ENCODE peak calls at places on chromosomes 7 and 10, in six cellular contexts. Z, H, V, B, L and D are unnamed samples.

GRCh38 chr7:150871601-150872000 is 19.3 kb downstream of the AOC1 start:
- DNase-seq in Z (no peak), H (no peak), V (no peak), B (no peak), L (no peak), D (no peak)

GRCh38 chr7:18666107-18666728 is 170.7 kb downstream of the HDAC9 start:
- DNase-seq in Z (peak), H (peak), V (peak), B (peak), L (peak), D (peak)

GRCh38 chr10:22505923-22506685 is 160.8 kb downstream of the SPAG6 start:
- DNase-seq in Z (no peak), H (no peak), V (no peak), B (no peak), L (no peak), D (no peak)

GRCh38 chr7:95811846-95812445 is 39.6 kb downstream of the DYNC1I1 start:
- DNase-seq in Z (no peak), H (no peak), V (no peak), B (no peak), L (no peak), D (no peak)

GRCh38 chr7:43758029-43758860 is at the start of gene BLVRA:
- DNase-seq in Z (peak), H (peak), V (peak), B (no peak), L (no peak), D (peak)

GRCh38 chr10:33212061-33212748 is 122.3 kb downstream of the NRP1 start:
- DNase-seq in Z (no peak), H (no peak), V (no peak), B (no peak), L (no peak), D (no peak)

GRCh38 chr7:148672041-148672440 is 26.7 kb upstream of the CUL1 start:
- DNase-seq in Z (no peak), H (no peak), V (no peak), B (no peak), L (no peak), D (no peak)

GRCh38 chr10:44966129-44966815 is 6.7 kb downstream of the RASSF4 start:
- DNase-seq in Z (no peak), H (peak), V (no peak), B (no peak), L (no peak), D (no peak)

GRCh38 chr7:123209786-123210185 is 10.0 kb upstream of the SLC13A1 start:
- DNase-seq in Z (no peak), H (peak), V (no peak), B (no peak), L (no peak), D (no peak)

GRCh38 chr7:77933394-77933793 is 134.8 kb downstream of the PHTF2 start:
- DNase-seq in Z (no peak), H (no peak), V (peak), B (no peak), L (no peak), D (no peak)

GRCh38 chr7:28625446-28625845 is 213.1 kb downstream of the CREB5 start:
- DNase-seq in Z (no peak), H (no peak), V (no peak), B (no peak), L (no peak), D (no peak)

GRCh38 chr7:116805100-116805544 is 57.3 kb upstream of the CAPZA2 start:
- DNase-seq in Z (no peak), H (peak), V (no peak), B (no peak), L (no peak), D (no peak)

GRCh38 chr7:48176356-48176893 is 5.2 kb downstream of the ABCA13 start:
- DNase-seq in Z (no peak), H (no peak), V (no peak), B (no peak), L (no peak), D (no peak)

GRCh38 chr7:22671177-22671879 is 55.7 kb upstream of the IL6 start:
- DNase-seq in Z (no peak), H (no peak), V (no peak), B (no peak), L (no peak), D (no peak)

GRCh38 chr7:66013938-66014337 is 31.9 kb upstream of the GUSB start:
- DNase-seq in Z (no peak), H (peak), V (peak), B (no peak), L (peak), D (no peak)

GRCh38 chr10:129713659-129714265 is 246.7 kb downstream of the MGMT start:
- DNase-seq in Z (no peak), H (no peak), V (no peak), B (no peak), L (no peak), D (no peak)

GRCh38 chr7:132029369-132030160 is 473.1 kb upstream of the PODXL start:
- DNase-seq in Z (no peak), H (no peak), V (no peak), B (no peak), L (no peak), D (no peak)

GRCh38 chr10:79445217-79445707 is at the start of gene ZCCHC24:
- DNase-seq in Z (peak), H (no peak), V (no peak), B (no peak), L (no peak), D (peak)

GRCh38 chr10:90418869-90419652 is 438.8 kb downstream of the HTR7 start:
- DNase-seq in Z (no peak), H (peak), V (no peak), B (no peak), L (no peak), D (no peak)

GRCh38 chr10:17200035-17200884 is 1.2 kb downstream of the TRDMT1 start:
- DNase-seq in Z (peak), H (no peak), V (no peak), B (no peak), L (no peak), D (no peak)

GRCh38 chr10:70596860-70597809 is 5.4 kb downstream of the PRF1 start:
- DNase-seq in Z (no peak), H (peak), V (peak), B (no peak), L (no peak), D (no peak)

GRCh38 chr7:47502240-47502877 is 79.6 kb downstream of the TNS3 start:
- DNase-seq in Z (no peak), H (no peak), V (no peak), B (no peak), L (no peak), D (no peak)

GRCh38 chr10:119688033-119688508 is 36.9 kb downstream of the BAG3 start:
- DNase-seq in Z (no peak), H (peak), V (no peak), B (no peak), L (peak), D (no peak)

GRCh38 chr10:112203328-112204076 is 19.9 kb upstream of the GPAM start:
- DNase-seq in Z (peak), H (no peak), V (no peak), B (peak), L (no peak), D (no peak)

GRCh38 chr10:49619613-49620012 is 5.8 kb downstream of the CHAT start:
- DNase-seq in Z (no peak), H (no peak), V (no peak), B (no peak), L (no peak), D (no peak)

GRCh38 chr10:52951819-52952218 is 179.2 kb upstream of the MBL2 start:
- DNase-seq in Z (peak), H (peak), V (peak), B (no peak), L (peak), D (no peak)

GRCh38 chr10:87093461-87094372 is 926 bp downstream of the GLUD1 start:
- DNase-seq in Z (peak), H (peak), V (peak), B (no peak), L (no peak), D (peak)

GRCh38 chr7:836429-836828 is 4.2 kb downstream of the SUN1 start:
- DNase-seq in Z (no peak), H (peak), V (no peak), B (no peak), L (no peak), D (no peak)

GRCh38 chr10:21534611-21535493 is 820 bp downstream of the MLLT10 start:
- DNase-seq in Z (peak), H (peak), V (peak), B (no peak), L (no peak), D (peak)

GRCh38 chr7:154212861-154213260 is 160.7 kb downstream of the DPP6 start:
- DNase-seq in Z (no peak), H (no peak), V (no peak), B (no peak), L (no peak), D (no peak)

GRCh38 chr10:74786126-74786525 is 40.3 kb upstream of the KAT6B start:
- DNase-seq in Z (no peak), H (no peak), V (no peak), B (no peak), L (no peak), D (no peak)

GRCh38 chr7:93092757-93093370 is 24.9 kb downstream of the SAMD9 start:
- DNase-seq in Z (no peak), H (peak), V (no peak), B (no peak), L (no peak), D (no peak)

GRCh38 chr7:45001138-45001694 is 1.2 kb downstream of the CCM2 start:
- DNase-seq in Z (no peak), H (no peak), V (peak), B (no peak), L (no peak), D (no peak)

GRCh38 chr10:88793747-88794299 is 8.7 kb upstream of the LIPM start:
- DNase-seq in Z (no peak), H (no peak), V (no peak), B (peak), L (no peak), D (no peak)

GRCh38 chr10:31929986-31930675 is 1.5 kb upstream of the ARHGAP12 start:
- DNase-seq in Z (no peak), H (no peak), V (no peak), B (no peak), L (no peak), D (no peak)

GRCh38 chr7:148787571-148788295 is 89.0 kb downstream of the CUL1 start:
- DNase-seq in Z (no peak), H (no peak), V (no peak), B (no peak), L (no peak), D (no peak)

GRCh38 chr7:75590373-75591005 is 98.4 kb downstream of the SPDYE5 start:
- DNase-seq in Z (no peak), H (no peak), V (no peak), B (no peak), L (no peak), D (no peak)

GRCh38 chr7:81710751-81711150 is 59.1 kb downstream of the HGF start:
- DNase-seq in Z (no peak), H (no peak), V (no peak), B (no peak), L (no peak), D (no peak)

GRCh38 chr7:81721428-81721827 is 48.4 kb downstream of the HGF start:
- DNase-seq in Z (no peak), H (no peak), V (no peak), B (no peak), L (no peak), D (no peak)

GRCh38 chr7:81714306-81714705 is 55.5 kb downstream of the HGF start:
- DNase-seq in Z (no peak), H (no peak), V (no peak), B (no peak), L (no peak), D (no peak)

GRCh38 chr7:81719865-81720264 is 50.0 kb downstream of the HGF start:
- DNase-seq in Z (no peak), H (no peak), V (no peak), B (no peak), L (no peak), D (no peak)

DNA sequence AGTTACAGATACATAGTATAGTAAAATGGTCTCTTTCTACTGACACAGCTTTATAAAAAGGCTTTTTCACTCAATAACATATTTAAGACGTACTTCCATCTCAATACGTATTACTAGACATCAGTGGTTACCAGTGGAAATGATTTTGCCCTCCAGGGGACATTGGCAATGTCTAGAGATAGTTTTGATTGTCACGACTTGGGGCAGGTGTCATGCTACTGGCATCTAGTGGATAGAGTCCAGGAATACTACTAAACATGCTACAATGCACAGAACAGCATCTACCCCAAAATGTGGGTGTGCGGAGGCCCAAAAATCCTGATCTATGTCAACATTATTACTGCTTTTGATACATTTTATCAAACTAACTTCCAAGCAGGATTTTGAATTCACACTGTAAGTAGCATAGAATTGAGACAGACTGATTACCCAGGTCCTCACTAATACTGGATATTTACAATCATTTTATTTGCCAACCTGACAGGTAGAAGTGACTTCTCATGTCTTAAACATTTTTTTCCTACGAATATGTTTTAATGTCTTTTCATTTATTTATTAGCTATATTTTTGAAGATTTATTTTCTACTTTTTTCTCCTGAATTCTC is 53.8 kb downstream of the HGF start:
- DNase-seq in Z (no peak), H (peak), V (no peak), B (no peak), L (no peak), D (no peak)
- TF ChIP-seq TAF1 in Z (no peak), H (no peak), V (no peak), B (no peak), L (no peak), D (no peak)

GRCh38 chr10:5645944-5646617 is 20.3 kb downstream of the ASB13 start:
- DNase-seq in Z (no peak), H (no peak), V (no peak), B (no peak), L (no peak), D (no peak)
- TF ChIP-seq POLR2AphosphoS5 in Z (no peak), H (no peak), V (no peak), B (no peak), L (no peak), D (no peak)

GRCh38 chr10:2870654-2871053 is 196.7 kb upstream of the PFKP start:
- DNase-seq in Z (no peak), H (no peak), V (no peak), B (no peak), L (no peak), D (no peak)

GRCh38 chr10:2876032-2876431 is 191.3 kb upstream of the PFKP start:
- DNase-seq in Z (no peak), H (no peak), V (no peak), B (no peak), L (no peak), D (no peak)

GRCh38 chr10:2871673-2872219 is 195.6 kb upstream of the PFKP start:
- DNase-seq in Z (no peak), H (no peak), V (no peak), B (no peak), L (no peak), D (no peak)

GRCh38 chr10:2874963-2875362 is 192.4 kb upstream of the PFKP start:
- DNase-seq in Z (no peak), H (no peak), V (no peak), B (no peak), L (no peak), D (no peak)

GRCh38 chr10:2873769-2874168 is 193.6 kb upstream of the PFKP start:
- DNase-seq in Z (no peak), H (no peak), V (no peak), B (no peak), L (no peak), D (no peak)
- TF ChIP-seq POLR2A in Z (no peak), H (no peak), V (no peak), B (no peak), L (no peak), D (no peak)

DNA sequence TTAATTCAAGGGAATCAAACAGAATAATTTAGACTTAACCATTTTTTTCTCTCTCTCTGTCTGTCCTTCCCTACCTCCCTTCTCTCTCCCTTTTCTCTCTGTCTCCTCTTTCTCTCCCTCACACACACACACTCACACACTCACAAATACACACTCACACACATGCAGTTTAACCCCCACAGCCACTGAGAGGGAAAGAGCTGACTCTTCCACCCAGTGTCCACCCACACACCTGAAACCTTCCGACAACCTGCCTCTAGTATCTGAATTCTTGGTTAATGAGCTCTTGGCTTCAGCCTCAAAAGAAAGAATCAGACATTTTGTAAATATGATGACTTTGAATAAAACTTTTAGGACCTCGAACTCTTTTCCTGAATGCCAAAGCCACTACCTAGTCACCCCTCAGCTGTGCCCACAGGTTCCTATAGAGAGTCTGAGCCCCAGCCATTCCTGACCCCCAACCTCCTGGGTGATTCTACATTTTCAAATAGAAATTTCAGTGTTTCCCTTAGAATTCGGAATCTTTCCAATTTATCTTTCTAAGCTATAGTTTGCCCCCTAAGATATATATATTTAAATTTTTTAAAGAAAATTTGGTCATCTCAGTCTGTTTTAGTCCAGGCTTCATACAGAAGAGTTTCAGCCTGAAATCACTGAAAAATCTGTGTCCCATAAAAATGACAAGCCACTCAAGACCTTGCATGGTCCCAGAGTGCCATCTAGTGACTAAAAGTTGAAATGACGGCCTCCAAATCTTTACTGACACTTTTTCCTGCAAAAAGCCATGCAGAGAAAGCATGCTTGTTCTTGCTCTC is 202.8 kb downstream of the IPMK start:
- DNase-seq in Z (no peak), H (peak), V (peak), B (no peak), L (no peak), D (no peak)
- TF ChIP-seq TAF1 in Z (no peak), H (no peak), V (no peak), B (no peak), L (no peak), D (no peak)

GRCh38 chr10:133109736-133110532 is 22.2 kb downstream of the ADGRA1 start:
- DNase-seq in Z (no peak), H (no peak), V (no peak), B (no peak), L (no peak), D (no peak)
- TF ChIP-seq POLR2AphosphoS5 in Z (no peak), H (no peak), V (no peak), B (no peak), L (no peak), D (no peak)